ENCODE peak calls at places on chromosomes 5 and 9, in ten cellular contexts. One of them, this sample, is unnamed.

GRCh38 chr9:92631452-92632211 is 38.3 kb downstream of the IPPK start:
- DNase-seq in dorsolateral prefrontal cortex: no peak
- DNase-seq in ovary: no peak
- DNase-seq in brain microvascular endothelial cell: no peak
- DNase-seq in breast epithelium: no peak
- DNase-seq in neural crest cell: no peak
- DNase-seq in HFF-Myc: no peak
- DNase-seq in fibroblast of pulmonary artery: no peak
- DNase-seq in esophagus squamous epithelium: no peak
- DNase-seq in WTC11: no peak
- DNase-seq in this sample: no peak

GRCh38 chr5:179211076-179211475 is 134.2 kb downstream of the ADAMTS2 start:
- DNase-seq in WTC11: no peak
- DNase-seq in brain microvascular endothelial cell: peak; percentile 33
- DNase-seq in ovary: no peak
- DNase-seq in breast epithelium: no peak
- DNase-seq in esophagus squamous epithelium: no peak
- DNase-seq in fibroblast of pulmonary artery: no peak
- DNase-seq in HFF-Myc: no peak
- DNase-seq in dorsolateral prefrontal cortex: no peak
- DNase-seq in neural crest cell: no peak
- DNase-seq in this sample: no peak

GRCh38 chr5:114361724-114362196 is at the start of gene KCNN2:
- DNase-seq in dorsolateral prefrontal cortex: peak; percentile 80
- DNase-seq in esophagus squamous epithelium: no peak
- DNase-seq in neural crest cell: peak; percentile 71
- DNase-seq in brain microvascular endothelial cell: peak; percentile 12
- DNase-seq in breast epithelium: peak; percentile 24
- DNase-seq in HFF-Myc: peak; percentile 76
- DNase-seq in fibroblast of pulmonary artery: peak; percentile 47
- DNase-seq in ovary: peak; percentile 73
- DNase-seq in WTC11: peak; percentile 90
- DNase-seq in this sample: peak; percentile 34

GRCh38 chr9:79489241-79490000 is 82.3 kb upstream of the TLE4 start:
- DNase-seq in neural crest cell: no peak
- DNase-seq in breast epithelium: peak; percentile 38
- DNase-seq in WTC11: no peak
- DNase-seq in dorsolateral prefrontal cortex: peak; percentile 52
- DNase-seq in ovary: no peak
- DNase-seq in fibroblast of pulmonary artery: peak; percentile 53
- DNase-seq in HFF-Myc: no peak
- DNase-seq in brain microvascular endothelial cell: peak; percentile 63
- DNase-seq in esophagus squamous epithelium: no peak
- DNase-seq in this sample: peak; percentile 69

GRCh38 chr5:57891443-57891842 is 408.8 kb upstream of the ACTBL2 start:
- DNase-seq in fibroblast of pulmonary artery: no peak
- DNase-seq in ovary: no peak
- DNase-seq in HFF-Myc: no peak
- DNase-seq in neural crest cell: no peak
- DNase-seq in dorsolateral prefrontal cortex: no peak
- DNase-seq in esophagus squamous epithelium: no peak
- DNase-seq in WTC11: no peak
- DNase-seq in breast epithelium: no peak
- DNase-seq in brain microvascular endothelial cell: no peak
- DNase-seq in this sample: no peak

GRCh38 chr5:11046160-11046559 is 285.1 kb upstream of the DAP start:
- DNase-seq in ovary: no peak
- DNase-seq in fibroblast of pulmonary artery: no peak
- DNase-seq in brain microvascular endothelial cell: peak; percentile 16
- DNase-seq in esophagus squamous epithelium: no peak
- DNase-seq in neural crest cell: no peak
- DNase-seq in dorsolateral prefrontal cortex: no peak
- DNase-seq in WTC11: peak; percentile 18
- DNase-seq in breast epithelium: no peak
- DNase-seq in HFF-Myc: no peak
- DNase-seq in this sample: no peak

GRCh38 chr9:581673-582497 is 259.6 kb upstream of the DMRT1 start:
- DNase-seq in neural crest cell: peak; percentile 9
- DNase-seq in esophagus squamous epithelium: no peak
- DNase-seq in breast epithelium: no peak
- DNase-seq in ovary: no peak
- DNase-seq in HFF-Myc: no peak
- DNase-seq in dorsolateral prefrontal cortex: no peak
- DNase-seq in WTC11: peak; percentile 51
- DNase-seq in fibroblast of pulmonary artery: no peak
- DNase-seq in brain microvascular endothelial cell: no peak
- DNase-seq in this sample: no peak

GRCh38 chr5:54294097-54294667 is 16.2 kb downstream of the ARL15 start:
- DNase-seq in neural crest cell: no peak
- DNase-seq in dorsolateral prefrontal cortex: no peak
- DNase-seq in ovary: no peak
- DNase-seq in brain microvascular endothelial cell: no peak
- DNase-seq in breast epithelium: no peak
- DNase-seq in WTC11: no peak
- DNase-seq in HFF-Myc: no peak
- DNase-seq in esophagus squamous epithelium: no peak
- DNase-seq in fibroblast of pulmonary artery: no peak
- DNase-seq in this sample: no peak

GRCh38 chr9:32707326-32707725 is 71.9 kb upstream of the TAF1L start:
- DNase-seq in neural crest cell: no peak
- DNase-seq in brain microvascular endothelial cell: no peak
- DNase-seq in dorsolateral prefrontal cortex: no peak
- DNase-seq in ovary: no peak
- DNase-seq in fibroblast of pulmonary artery: no peak
- DNase-seq in WTC11: no peak
- DNase-seq in esophagus squamous epithelium: no peak
- DNase-seq in HFF-Myc: no peak
- DNase-seq in breast epithelium: no peak
- DNase-seq in this sample: no peak

GRCh38 chr9:32708480-32709150 is 73.1 kb upstream of the TAF1L start:
- DNase-seq in WTC11: no peak
- DNase-seq in ovary: no peak
- DNase-seq in dorsolateral prefrontal cortex: no peak
- DNase-seq in brain microvascular endothelial cell: no peak
- DNase-seq in esophagus squamous epithelium: no peak
- DNase-seq in fibroblast of pulmonary artery: no peak
- DNase-seq in neural crest cell: no peak
- DNase-seq in HFF-Myc: no peak
- DNase-seq in breast epithelium: no peak
- DNase-seq in this sample: no peak

GRCh38 chr9:32704343-32704742 is 68.9 kb upstream of the TAF1L start:
- DNase-seq in esophagus squamous epithelium: no peak
- DNase-seq in HFF-Myc: no peak
- DNase-seq in brain microvascular endothelial cell: no peak
- DNase-seq in neural crest cell: no peak
- DNase-seq in breast epithelium: no peak
- DNase-seq in ovary: no peak
- DNase-seq in fibroblast of pulmonary artery: no peak
- DNase-seq in dorsolateral prefrontal cortex: no peak
- DNase-seq in WTC11: peak; percentile 20
- DNase-seq in this sample: no peak

GRCh38 chr9:32705059-32705458 is 69.6 kb upstream of the TAF1L start:
- DNase-seq in ovary: no peak
- DNase-seq in dorsolateral prefrontal cortex: no peak
- DNase-seq in neural crest cell: no peak
- DNase-seq in WTC11: no peak
- DNase-seq in fibroblast of pulmonary artery: peak; percentile 31
- DNase-seq in breast epithelium: no peak
- DNase-seq in HFF-Myc: no peak
- DNase-seq in esophagus squamous epithelium: no peak
- DNase-seq in brain microvascular endothelial cell: peak; percentile 14
- DNase-seq in this sample: no peak

GRCh38 chr9:32706004-32706749 is 70.7 kb upstream of the TAF1L start:
- DNase-seq in breast epithelium: no peak
- DNase-seq in fibroblast of pulmonary artery: peak; percentile 20
- DNase-seq in ovary: no peak
- DNase-seq in neural crest cell: no peak
- DNase-seq in brain microvascular endothelial cell: no peak
- DNase-seq in HFF-Myc: no peak
- DNase-seq in dorsolateral prefrontal cortex: no peak
- DNase-seq in esophagus squamous epithelium: no peak
- DNase-seq in WTC11: peak; percentile 24
- DNase-seq in this sample: no peak
- TF ChIP-seq CTCF in breast epithelium: no peak
- TF ChIP-seq CTCF in fibroblast of pulmonary artery: no peak
- TF ChIP-seq CTCF in ovary: no peak
- TF ChIP-seq CTCF in neural crest cell: no peak
- TF ChIP-seq CTCF in brain microvascular endothelial cell: no peak
- TF ChIP-seq CTCF in HFF-Myc: no peak
- TF ChIP-seq CTCF in dorsolateral prefrontal cortex: no peak
- TF ChIP-seq CTCF in esophagus squamous epithelium: no peak
- TF ChIP-seq CTCF in WTC11: no peak
- TF ChIP-seq CTCF in this sample: no peak

DNA sequence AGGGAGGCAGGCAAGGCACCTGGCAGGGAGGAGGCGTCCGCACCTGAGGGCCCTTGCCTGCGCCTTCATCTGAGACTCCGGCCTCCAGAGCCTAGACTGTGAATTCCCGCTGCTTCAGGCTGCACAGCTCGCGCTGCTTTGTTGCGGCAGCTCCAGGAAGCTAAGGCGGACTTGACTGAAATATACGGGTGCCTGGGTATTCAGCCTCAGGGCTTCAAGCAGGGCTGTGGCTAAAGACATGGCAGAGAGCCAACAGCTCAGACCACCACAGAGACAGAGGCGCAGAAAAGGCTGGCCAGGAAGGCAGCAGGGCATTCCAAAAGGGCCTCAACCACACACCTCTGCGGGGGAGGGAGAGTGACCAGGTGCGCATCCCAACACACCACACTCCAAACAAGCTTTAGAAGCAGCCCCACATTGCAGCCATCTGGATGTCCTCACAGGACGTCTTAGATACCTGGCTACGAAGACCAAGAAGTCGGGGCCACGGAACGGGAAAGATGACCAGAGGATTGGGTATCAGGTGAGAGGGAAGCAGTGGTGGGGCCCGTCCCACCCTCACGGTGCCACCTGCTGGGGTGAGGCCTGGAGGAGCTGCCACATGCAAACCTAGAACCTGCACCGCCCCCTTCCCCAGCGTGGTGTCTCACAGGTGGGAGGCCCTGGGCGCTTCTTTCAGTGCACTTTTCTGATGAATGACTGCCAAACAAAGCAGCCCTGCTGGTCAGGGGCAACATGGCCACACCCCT is 1.7 kb upstream of the DPH7 start:
- DNase-seq in esophagus squamous epithelium: no peak
- DNase-seq in HFF-Myc: no peak
- DNase-seq in neural crest cell: no peak
- DNase-seq in brain microvascular endothelial cell: no peak
- DNase-seq in breast epithelium: no peak
- DNase-seq in dorsolateral prefrontal cortex: no peak
- DNase-seq in fibroblast of pulmonary artery: no peak
- DNase-seq in ovary: no peak
- DNase-seq in WTC11: no peak
- DNase-seq in this sample: no peak
- TF ChIP-seq CTCF in esophagus squamous epithelium: no peak
- TF ChIP-seq CTCF in HFF-Myc: no peak
- TF ChIP-seq CTCF in neural crest cell: no peak
- TF ChIP-seq CTCF in brain microvascular endothelial cell: no peak
- TF ChIP-seq CTCF in breast epithelium: no peak
- TF ChIP-seq CTCF in dorsolateral prefrontal cortex: no peak
- TF ChIP-seq CTCF in fibroblast of pulmonary artery: no peak
- TF ChIP-seq CTCF in ovary: no peak
- TF ChIP-seq CTCF in WTC11: no peak
- TF ChIP-seq CTCF in this sample: no peak

GRCh38 chr5:134742134-134742533 is 3.8 kb downstream of the CAMLG start:
- DNase-seq in HFF-Myc: no peak
- DNase-seq in breast epithelium: no peak
- DNase-seq in fibroblast of pulmonary artery: no peak
- DNase-seq in ovary: no peak
- DNase-seq in esophagus squamous epithelium: no peak
- DNase-seq in brain microvascular endothelial cell: no peak
- DNase-seq in dorsolateral prefrontal cortex: no peak
- DNase-seq in WTC11: no peak
- DNase-seq in neural crest cell: no peak
- DNase-seq in this sample: no peak

GRCh38 chr5:134738133-134738962 is at the start of gene CAMLG:
- DNase-seq in ovary: peak; percentile 98
- DNase-seq in neural crest cell: peak; percentile 97
- DNase-seq in fibroblast of pulmonary artery: peak; percentile 98
- DNase-seq in breast epithelium: peak; percentile 95
- DNase-seq in brain microvascular endothelial cell: peak; percentile 97
- DNase-seq in dorsolateral prefrontal cortex: peak; percentile 96
- DNase-seq in esophagus squamous epithelium: peak; percentile 92
- DNase-seq in HFF-Myc: peak; percentile 91
- DNase-seq in WTC11: peak; percentile 98
- DNase-seq in this sample: peak; percentile 93

GRCh38 chr5:134741052-134741451 is 2.7 kb downstream of the CAMLG start:
- DNase-seq in dorsolateral prefrontal cortex: no peak
- DNase-seq in neural crest cell: no peak
- DNase-seq in ovary: no peak
- DNase-seq in HFF-Myc: no peak
- DNase-seq in WTC11: no peak
- DNase-seq in brain microvascular endothelial cell: no peak
- DNase-seq in fibroblast of pulmonary artery: no peak
- DNase-seq in esophagus squamous epithelium: no peak
- DNase-seq in breast epithelium: no peak
- DNase-seq in this sample: no peak

GRCh38 chr5:134736173-134736812 is 2.1 kb upstream of the CAMLG start:
- DNase-seq in breast epithelium: no peak
- DNase-seq in dorsolateral prefrontal cortex: no peak
- DNase-seq in HFF-Myc: no peak
- DNase-seq in ovary: no peak
- DNase-seq in WTC11: no peak
- DNase-seq in fibroblast of pulmonary artery: no peak
- DNase-seq in esophagus squamous epithelium: no peak
- DNase-seq in neural crest cell: no peak
- DNase-seq in brain microvascular endothelial cell: no peak
- DNase-seq in this sample: no peak

GRCh38 chr5:134738963-134739661 is 764 bp downstream of the CAMLG start:
- DNase-seq in fibroblast of pulmonary artery: peak; percentile 47
- DNase-seq in breast epithelium: peak; percentile 28
- DNase-seq in ovary: no peak
- DNase-seq in brain microvascular endothelial cell: peak; percentile 35
- DNase-seq in HFF-Myc: no peak
- DNase-seq in dorsolateral prefrontal cortex: no peak
- DNase-seq in neural crest cell: peak; percentile 10
- DNase-seq in esophagus squamous epithelium: no peak
- DNase-seq in WTC11: no peak
- DNase-seq in this sample: no peak
- TF ChIP-seq CTCF in fibroblast of pulmonary artery: no peak
- TF ChIP-seq CTCF in breast epithelium: no peak
- TF ChIP-seq CTCF in ovary: no peak
- TF ChIP-seq CTCF in brain microvascular endothelial cell: peak; percentile 32
- TF ChIP-seq CTCF in HFF-Myc: no peak
- TF ChIP-seq CTCF in dorsolateral prefrontal cortex: no peak
- TF ChIP-seq CTCF in neural crest cell: no peak
- TF ChIP-seq CTCF in esophagus squamous epithelium: no peak
- TF ChIP-seq CTCF in WTC11: no peak
- TF ChIP-seq CTCF in this sample: peak; percentile 22

GRCh38 chr5:38529955-38530644 is 26.3 kb downstream of the LIFR start:
- DNase-seq in fibroblast of pulmonary artery: no peak
- DNase-seq in neural crest cell: no peak
- DNase-seq in HFF-Myc: no peak
- DNase-seq in breast epithelium: no peak
- DNase-seq in WTC11: no peak
- DNase-seq in ovary: no peak
- DNase-seq in dorsolateral prefrontal cortex: no peak
- DNase-seq in esophagus squamous epithelium: no peak
- DNase-seq in brain microvascular endothelial cell: no peak
- DNase-seq in this sample: no peak

GRCh38 chr5:38527475-38527874 is 29.0 kb downstream of the LIFR start:
- DNase-seq in ovary: no peak
- DNase-seq in esophagus squamous epithelium: no peak
- DNase-seq in brain microvascular endothelial cell: no peak
- DNase-seq in breast epithelium: no peak
- DNase-seq in HFF-Myc: no peak
- DNase-seq in dorsolateral prefrontal cortex: no peak
- DNase-seq in neural crest cell: no peak
- DNase-seq in fibroblast of pulmonary artery: no peak
- DNase-seq in WTC11: no peak
- DNase-seq in this sample: no peak

GRCh38 chr5:38531518-38531917 is 24.9 kb downstream of the LIFR start:
- DNase-seq in dorsolateral prefrontal cortex: no peak
- DNase-seq in ovary: no peak
- DNase-seq in breast epithelium: no peak
- DNase-seq in WTC11: no peak
- DNase-seq in fibroblast of pulmonary artery: no peak
- DNase-seq in brain microvascular endothelial cell: no peak
- DNase-seq in esophagus squamous epithelium: no peak
- DNase-seq in neural crest cell: no peak
- DNase-seq in HFF-Myc: no peak
- DNase-seq in this sample: no peak

GRCh38 chr5:38532165-38532669 is 24.2 kb downstream of the LIFR start:
- DNase-seq in ovary: no peak
- DNase-seq in HFF-Myc: no peak
- DNase-seq in breast epithelium: no peak
- DNase-seq in fibroblast of pulmonary artery: no peak
- DNase-seq in neural crest cell: no peak
- DNase-seq in brain microvascular endothelial cell: no peak
- DNase-seq in WTC11: peak; percentile 22
- DNase-seq in dorsolateral prefrontal cortex: no peak
- DNase-seq in esophagus squamous epithelium: no peak
- DNase-seq in this sample: peak; percentile 42

DNA sequence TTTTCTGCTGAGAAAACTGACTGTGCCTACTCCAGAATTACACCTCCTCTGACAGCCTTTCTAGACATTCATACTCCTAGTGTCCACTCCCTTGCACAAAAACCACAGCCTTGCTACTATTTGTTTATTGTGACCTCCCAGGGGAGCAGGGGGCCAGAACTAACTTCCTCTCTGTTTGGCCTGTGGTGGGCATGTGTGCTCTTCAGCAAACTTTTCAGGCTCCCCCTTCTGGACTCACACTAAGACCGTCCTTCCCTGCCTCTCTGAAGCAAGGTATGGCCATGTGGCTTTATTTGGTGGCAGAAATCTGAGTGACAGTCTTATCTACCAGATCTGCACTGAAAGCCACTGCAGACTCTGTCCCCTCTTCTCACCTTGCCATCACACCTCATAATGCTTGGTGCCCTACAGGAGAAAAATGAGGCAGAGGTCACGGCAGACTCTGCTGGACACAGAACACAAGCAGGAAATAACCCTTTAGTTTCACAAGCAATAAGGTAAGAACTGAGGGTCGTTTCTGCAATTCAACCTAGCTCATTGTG is 28.2 kb downstream of the LIFR start:
- DNase-seq in dorsolateral prefrontal cortex: no peak
- DNase-seq in HFF-Myc: no peak
- DNase-seq in fibroblast of pulmonary artery: no peak
- DNase-seq in WTC11: no peak
- DNase-seq in breast epithelium: no peak
- DNase-seq in esophagus squamous epithelium: no peak
- DNase-seq in ovary: no peak
- DNase-seq in brain microvascular endothelial cell: no peak
- DNase-seq in neural crest cell: no peak
- DNase-seq in this sample: no peak
- TF ChIP-seq CTCF in dorsolateral prefrontal cortex: no peak
- TF ChIP-seq CTCF in HFF-Myc: no peak
- TF ChIP-seq CTCF in fibroblast of pulmonary artery: no peak
- TF ChIP-seq CTCF in WTC11: no peak
- TF ChIP-seq CTCF in breast epithelium: no peak
- TF ChIP-seq CTCF in esophagus squamous epithelium: no peak
- TF ChIP-seq CTCF in ovary: no peak
- TF ChIP-seq CTCF in brain microvascular endothelial cell: peak; percentile 35
- TF ChIP-seq CTCF in neural crest cell: no peak
- TF ChIP-seq CTCF in this sample: no peak